ENCODE peak calls at places on chromosomes 13 and 19, in five cellular contexts. Y is mucosa of descending colon, A is psoas muscle, T is heart left ventricle, I is stomach. V is an unnamed sample. For H3K4me1, the result is how much of the 10 kb centered on the place peaks cover.

GRCh38 chr19:35641515-35642151 is at the start of gene ETV2:
- DNase-seq in T (peak), Y (peak), I (peak), A (no peak), V (no peak)

GRCh38 chr13:101474419-101474957 is 22.0 kb downstream of the ITGBL1 start:
- DNase-seq in I (no peak), T (no peak), Y (no peak), A (no peak), V (no peak)

GRCh38 chr13:21825801-21826200 is 154.9 kb downstream of the FGF9 start:
- DNase-seq in I (no peak), A (no peak), Y (no peak), T (no peak), V (no peak)

GRCh38 chr13:102846261-102847015 is 606 bp downstream of the ERCC5 start:
- DNase-seq in T (peak), A (peak), Y (peak), I (peak), V (peak)

GRCh38 chr19:827710-828321 is at the start of gene AZU1:
- DNase-seq in T (no peak), I (peak), Y (peak), A (peak), V (no peak)

GRCh38 chr19:8512115-8512967 is 1.6 kb downstream of the ZNF414 start:
- DNase-seq in I (no peak), A (no peak), T (peak), Y (peak), V (no peak)

GRCh38 chr13:64675256-64675892 is 2554.8 kb downstream of the PCDH9 start:
- DNase-seq in A (no peak), T (no peak), I (no peak), Y (no peak), V (no peak)

GRCh38 chr13:47945738-47946137 is 55.3 kb downstream of the SUCLA2 start:
- DNase-seq in I (no peak), Y (no peak), A (no peak), T (no peak), V (no peak)

GRCh38 chr19:58568731-58569130 is 4.4 kb downstream of the MZF1 start:
- DNase-seq in I (no peak), T (peak), Y (peak), A (no peak), V (peak)

GRCh38 chr19:14683439-14683838 is 6.4 kb upstream of the ZNF333 start:
- DNase-seq in T (no peak), A (no peak), I (no peak), Y (no peak), V (no peak)

GRCh38 chr13:99310382-99311031 is 3.3 kb upstream of the GPR183 start:
- DNase-seq in A (no peak), T (no peak), I (no peak), Y (no peak), V (no peak)

GRCh38 chr19:40231544-40232424 is 5.3 kb upstream of the CCNP start:
- DNase-seq in I (no peak), Y (no peak), T (peak), A (no peak), V (no peak)

GRCh38 chr19:36054733-36055686 is at the start of gene WDR62:
- DNase-seq in Y (peak), T (peak), I (peak), A (peak), V (peak)

GRCh38 chr13:75687145-75687763 is 51.1 kb downstream of the LMO7 start:
- DNase-seq in A (no peak), Y (peak), I (no peak), T (no peak), V (no peak)

GRCh38 chr13:113770441-113770840 is 11.4 kb downstream of the TMEM255B start:
- DNase-seq in I (no peak), T (no peak), Y (no peak), A (no peak), V (no peak)

GRCh38 chr13:83839158-83839557 is 43.1 kb downstream of the SLITRK1 start:
- DNase-seq in A (no peak), Y (no peak), T (no peak), I (no peak), V (no peak)

GRCh38 chr13:66657165-66657895 is 572.8 kb downstream of the PCDH9 start:
- DNase-seq in Y (no peak), A (peak), I (peak), T (peak), V (peak)

GRCh38 chr19:44809856-44810554 is 1.1 kb downstream of the BCAM start:
- DNase-seq in I (no peak), A (no peak), T (no peak), Y (no peak), V (no peak)

GRCh38 chr19:10979950-10980349 is 19.1 kb downstream of the SMARCA4 start:
- DNase-seq in A (peak), T (no peak), I (no peak), Y (no peak), V (no peak)

GRCh38 chr19:35295792-35296462 is 4.0 kb downstream of the MAG start:
- DNase-seq in I (no peak), A (no peak), Y (no peak), T (no peak), V (no peak)

GRCh38 chr13:93227906-93228801 is 1.5 kb downstream of the GPC6 start:
- DNase-seq in Y (peak), A (peak), T (peak), I (peak), V (peak)

GRCh38 chr19:1254081-1254527 is 5.7 kb downstream of the MIDN start:
- DNase-seq in A (peak), T (peak), I (no peak), Y (peak), V (peak)

GRCh38 chr19:5395996-5396939 is 55.7 kb upstream of the PTPRS start:
- DNase-seq in A (no peak), T (no peak), Y (no peak), I (no peak), V (no peak)

GRCh38 chr19:1691589-1692290 is 39.3 kb upstream of the TCF3 start:
- DNase-seq in I (no peak), Y (no peak), A (no peak), T (no peak), V (no peak)

GRCh38 chr13:98869408-98870090 is 108.3 kb downstream of the DOCK9 start:
- DNase-seq in I (peak), T (peak), A (no peak), Y (no peak), V (peak)

GRCh38 chr13:112545866-112546265 is 42.1 kb downstream of the TUBGCP3 start:
- DNase-seq in T (no peak), Y (no peak), A (no peak), I (no peak), V (no peak)

GRCh38 chr13:39253774-39254173 is 215.5 kb downstream of the NHLRC3 start:
- DNase-seq in T (no peak), Y (no peak), I (no peak), A (no peak), V (no peak)

GRCh38 chr13:53921473-53921872 is 892.9 kb downstream of the OLFM4 start:
- DNase-seq in A (peak), Y (no peak), T (peak), I (no peak), V (no peak)

GRCh38 chr19:38274734-38275133 is 10.4 kb downstream of the SPINT2 start:
- DNase-seq in Y (peak), A (no peak), T (peak), I (no peak), V (no peak)

GRCh38 chr19:47471733-47472457 is at the start of gene SLC8A2:
- DNase-seq in A (peak), T (peak), Y (peak), I (peak), V (peak)

GRCh38 chr19:46503848-46504453 is 8.3 kb upstream of the PNMA8B start:
- DNase-seq in A (no peak), I (no peak), T (no peak), Y (no peak), V (no peak)

GRCh38 chr19:19406878-19407639 is 1.6 kb downstream of the GATAD2A start:
- DNase-seq in A (peak), T (peak), I (peak), Y (peak), V (no peak)

GRCh38 chr13:78060966-78061365 is 142.3 kb upstream of the EDNRB start:
- DNase-seq in I (peak), T (no peak), Y (no peak), A (no peak), V (no peak)

GRCh38 chr13:23378009-23378632 is 55.4 kb downstream of the SACS start:
- DNase-seq in I (no peak), Y (peak), T (peak), A (no peak), V (peak)

GRCh38 chr19:20186163-20186562 is 19.1 kb downstream of the ZNF486 start:
- DNase-seq in I (no peak), T (no peak), A (no peak), Y (no peak), V (no peak)

GRCh38 chr13:59261928-59262488 is 901.7 kb downstream of the DIAPH3 start:
- DNase-seq in Y (no peak), A (no peak), I (no peak), T (no peak), V (no peak)

GRCh38 chr19:782195-783043 is 14.8 kb upstream of the PTBP1 start:
- DNase-seq in Y (no peak), I (peak), A (no peak), T (no peak), V (no peak)

DNA sequence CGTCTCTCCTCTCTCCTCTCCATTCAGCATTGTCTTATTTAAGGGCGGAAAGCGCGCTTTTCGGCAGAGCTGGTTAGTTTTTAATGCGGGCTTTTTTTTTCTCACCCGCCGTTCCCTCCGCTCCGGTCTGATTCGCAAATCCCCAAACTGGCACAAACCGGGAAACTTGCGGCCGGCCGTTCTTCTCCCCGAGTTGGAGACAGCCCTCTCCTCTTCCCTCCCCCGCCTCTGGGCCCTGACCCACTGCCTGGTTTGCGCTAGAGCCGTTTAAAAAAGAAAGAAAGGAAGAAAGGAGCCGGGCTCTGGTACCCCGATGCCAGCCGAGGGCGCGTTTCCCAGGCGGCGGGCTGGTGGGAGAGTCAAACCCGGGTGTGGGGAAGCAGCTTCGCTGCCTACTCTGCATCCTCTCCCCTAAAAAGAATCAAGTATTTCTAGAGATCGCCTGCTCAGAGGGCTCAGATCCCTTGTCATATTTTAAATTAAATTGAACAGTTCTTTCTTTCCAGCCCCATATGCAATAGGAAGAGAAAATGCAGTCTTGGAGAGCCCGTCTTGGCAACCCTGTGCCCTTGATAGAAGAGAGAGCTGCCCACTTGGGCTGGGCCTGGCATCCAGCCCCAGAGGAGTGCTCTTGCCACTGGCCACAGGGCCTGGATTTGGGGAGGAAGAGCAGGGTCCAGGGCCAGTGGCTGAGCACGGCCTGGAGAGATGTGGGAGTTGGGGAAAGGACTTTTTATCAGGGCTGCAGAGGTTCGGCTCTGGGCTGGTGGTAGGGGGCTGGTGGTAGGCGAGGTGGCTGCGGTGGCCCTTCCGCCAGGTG is 19.0 kb downstream of the NFIX start:
- DNase-seq in Y (no peak), T (no peak), I (no peak), A (peak), V (peak)
- H3K4me1 ChIP-seq in Y (under half), T (half or more), I (half or more), A (half or more), V (under half)

DNA sequence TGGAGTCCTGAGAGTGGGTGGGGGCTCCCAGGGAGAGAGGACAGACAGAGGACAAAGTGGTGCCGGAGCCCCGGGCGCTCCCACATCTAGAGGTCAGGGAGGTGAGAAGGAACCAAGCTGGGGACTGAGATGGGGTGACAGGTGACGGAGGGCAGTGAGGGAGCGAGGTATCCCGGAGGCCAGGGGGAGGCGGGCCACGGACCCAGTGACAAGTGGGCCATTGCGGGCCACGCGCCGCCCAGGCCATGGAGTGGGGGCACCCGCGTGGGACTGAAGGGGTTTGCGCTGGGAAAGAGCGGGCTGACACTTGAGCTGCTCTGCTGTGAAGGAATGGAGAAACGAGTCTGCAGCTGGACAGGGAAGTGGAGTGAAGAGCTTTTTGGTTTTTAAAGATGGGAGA is 2.6 kb downstream of the ZNF628 start:
- DNase-seq in A (no peak), Y (no peak), T (peak), I (no peak), V (no peak)
- H3K4me1 ChIP-seq in A (under half), Y (under half), T (under half), I (under half), V (under half)

GRCh38 chr19:17524651-17525050 is 13.2 kb downstream of the PGLS start:
- DNase-seq in A (no peak), T (no peak), I (no peak), Y (no peak), V (no peak)
- H3K4me1 ChIP-seq in A (under half), T (under half), I (under half), Y (under half), V (under half)

GRCh38 chr19:49871349-49871985 is 4.1 kb upstream of the PNKP start:
- DNase-seq in Y (no peak), T (no peak), A (no peak), I (no peak), V (no peak)

GRCh38 chr19:49869009-49869483 is 1.7 kb upstream of the PNKP start:
- DNase-seq in A (no peak), I (no peak), Y (no peak), T (no peak), V (no peak)

GRCh38 chr19:49872245-49873148 is 4.7 kb downstream of the AKT1S1 start:
- DNase-seq in A (no peak), I (no peak), Y (no peak), T (no peak), V (no peak)

GRCh38 chr19:49869484-49870308 is 2.3 kb upstream of the PNKP start:
- DNase-seq in A (peak), Y (peak), I (peak), T (peak), V (peak)

DNA sequence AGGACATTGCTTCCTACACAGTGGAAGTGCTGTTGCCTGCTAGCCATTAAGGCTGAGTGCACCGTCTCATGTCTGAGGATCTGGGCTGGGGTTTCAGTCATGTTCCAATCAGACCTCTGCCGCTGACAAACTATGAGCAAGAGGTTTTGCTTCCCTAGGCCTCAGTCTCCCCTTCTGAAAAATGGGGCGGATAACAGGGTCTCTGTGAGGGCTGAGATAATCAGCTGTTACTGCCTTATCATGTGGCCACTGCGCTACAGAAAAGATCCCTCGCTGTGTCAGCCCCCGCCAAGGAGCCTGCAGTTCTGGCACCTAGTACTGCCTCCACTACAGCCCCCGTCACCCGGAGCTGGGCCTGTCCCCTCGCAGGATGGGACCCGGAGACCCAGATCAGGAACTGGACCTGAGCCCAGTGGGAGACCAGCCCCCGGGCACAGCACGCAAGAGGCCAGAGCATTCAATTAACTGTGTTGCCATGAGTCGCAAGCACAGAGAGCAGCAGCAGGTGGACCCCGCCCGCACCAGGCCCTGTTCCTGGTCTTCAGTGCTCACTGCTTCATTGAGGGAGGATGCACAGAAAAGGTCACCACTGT is 3.0 kb upstream of the PNKP start:
- DNase-seq in I (no peak), A (peak), Y (peak), T (no peak), V (no peak)
- H3K4me1 ChIP-seq in I (under half), A (under half), Y (under half), T (under half), V (under half)

DNA sequence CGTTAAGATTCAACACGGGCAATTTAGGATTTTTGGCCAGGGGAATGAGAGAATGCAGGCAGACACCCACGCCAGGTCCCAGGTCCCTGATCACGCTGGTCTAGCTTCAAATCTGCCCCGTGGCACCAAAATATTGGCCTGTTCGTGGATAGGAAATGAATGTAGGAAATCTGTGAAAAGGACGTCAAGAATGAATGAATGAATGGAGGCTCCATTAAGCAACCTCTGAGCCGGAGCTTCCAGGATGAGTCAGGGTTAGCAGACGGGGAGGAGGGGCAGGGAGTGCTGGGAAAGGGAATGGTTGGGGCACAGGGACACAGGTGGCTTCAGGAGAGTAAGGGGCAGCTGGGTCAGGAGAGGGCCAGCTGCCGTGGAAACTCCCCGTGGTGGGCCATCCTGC is 4.2 kb downstream of the SULT2B1 start:
- DNase-seq in I (no peak), T (no peak), Y (peak), A (no peak), V (no peak)
- H3K4me1 ChIP-seq in I (under half), T (under half), Y (under half), A (under half), V (under half)

GRCh38 chr13:110323986-110324749 is 17.1 kb downstream of the COL4A2 start:
- DNase-seq in Y (no peak), T (no peak), I (no peak), A (no peak), V (peak)
- H3K4me1 ChIP-seq in Y (under half), T (half or more), I (under half), A (under half), V (under half)